ENCODE peak calls at places on chromosomes 1 and 21, in ten cellular contexts. B is neural crest cell; C is CD8-positive, alpha-beta T cell; X is thoracic aorta; F is fibroblast of lung; Q is heart left ventricle; P is fibroblast of mammary gland; I is tibial artery; U is GM13976; Z is body of pancreas. K is an unnamed sample.

GRCh38 chr1:64965239-64966157 is 851 bp downstream of the JAK1 start:
- DNase-seq in X (peak), I (peak), Q (peak), F (peak), U (no peak), B (peak), C (peak), P (peak), Z (peak), K (peak)

GRCh38 chr21:41598561-41599511 is 90.9 kb upstream of the TMPRSS2 start:
- DNase-seq in X (no peak), B (no peak), Q (no peak), C (no peak), F (no peak), U (no peak), I (peak), P (peak), Z (peak), K (no peak)

GRCh38 chr1:229203030-229203751 is 67.7 kb upstream of the RAB4A start:
- DNase-seq in B (peak), P (peak), X (no peak), C (no peak), F (peak), I (no peak), U (no peak), Q (no peak), Z (peak), K (peak)

GRCh38 chr1:90106271-90106670 is 111.4 kb downstream of the ZNF326 start:
- DNase-seq in Q (no peak), F (no peak), B (no peak), C (no peak), Z (no peak), U (no peak), P (no peak), I (no peak), X (no peak), K (no peak)

GRCh38 chr1:235758931-235759330 is 107.8 kb downstream of the LYST start:
- DNase-seq in B (no peak), I (no peak), P (peak), Q (peak), C (no peak), X (no peak), F (no peak), Z (peak), U (no peak), K (no peak)

GRCh38 chr1:240245629-240246020 is 153.9 kb downstream of the FMN2 start:
- DNase-seq in F (no peak), U (no peak), B (no peak), Q (no peak), X (no peak), I (no peak), Z (no peak), P (peak), C (no peak), K (no peak)

GRCh38 chr1:111618081-111618480 is 1.5 kb upstream of the RAP1A start:
- DNase-seq in C (no peak), Z (no peak), U (peak), P (no peak), F (no peak), Q (no peak), I (no peak), X (no peak), B (no peak), K (no peak)

GRCh38 chr1:12305377-12305776 is 75.5 kb downstream of the VPS13D start:
- DNase-seq in U (no peak), C (no peak), B (no peak), F (peak), I (no peak), Z (no peak), P (peak), Q (no peak), X (no peak), K (no peak)

GRCh38 chr1:27726173-27726793 is 522 bp downstream of the FAM76A start:
- DNase-seq in B (peak), I (peak), C (peak), U (peak), X (no peak), Z (peak), F (peak), P (peak), Q (peak), K (peak)

GRCh38 chr1:30537279-30537678 is 186.1 kb downstream of the MATN1 start:
- DNase-seq in I (no peak), X (no peak), P (no peak), F (no peak), B (no peak), Q (no peak), U (no peak), Z (no peak), C (no peak), K (no peak)

GRCh38 chr1:1914101-1914811 is 804 bp upstream of the CALML6 start:
- DNase-seq in Z (peak), B (no peak), C (no peak), F (no peak), X (no peak), U (no peak), I (no peak), P (no peak), Q (peak), K (peak)

GRCh38 chr1:8482844-8483436 is 165.0 kb downstream of the SLC45A1 start:
- DNase-seq in C (no peak), X (no peak), I (no peak), B (no peak), P (peak), Z (no peak), U (no peak), Q (no peak), F (peak), K (no peak)

GRCh38 chr1:100730130-100730529 is 10.6 kb downstream of the VCAM1 start:
- DNase-seq in I (no peak), Q (no peak), F (no peak), Z (no peak), P (peak), B (no peak), U (no peak), C (no peak), X (no peak), K (no peak)

GRCh38 chr1:169515641-169516040 is 29.9 kb upstream of the SLC19A2 start:
- DNase-seq in F (no peak), C (no peak), P (no peak), I (no peak), B (no peak), Z (no peak), Q (no peak), U (no peak), X (no peak), K (no peak)

GRCh38 chr1:22625262-22625925 is 11.0 kb upstream of the C1QA start:
- DNase-seq in Z (no peak), Q (no peak), I (no peak), U (no peak), X (no peak), C (no peak), P (no peak), F (peak), B (peak), K (no peak)

GRCh38 chr21:45427331-45428271 is 22.6 kb downstream of the COL18A1 start:
- DNase-seq in I (peak), U (no peak), B (no peak), C (no peak), P (peak), F (peak), Z (peak), Q (no peak), X (peak), K (peak)

GRCh38 chr1:118136511-118136937 is 48.5 kb downstream of the SPAG17 start:
- DNase-seq in P (peak), F (peak), B (no peak), X (no peak), U (peak), C (no peak), Q (no peak), I (no peak), Z (no peak), K (no peak)

GRCh38 chr1:155761746-155762400 is 73.0 kb downstream of the DAP3 start:
- DNase-seq in Q (no peak), C (no peak), Z (no peak), X (no peak), I (no peak), P (no peak), F (no peak), U (no peak), B (no peak), K (no peak)

GRCh38 chr1:205961405-205961804 is 18.1 kb upstream of the SLC26A9 start:
- DNase-seq in B (no peak), Z (peak), X (no peak), I (no peak), F (no peak), C (no peak), Q (no peak), P (no peak), U (peak), K (no peak)

GRCh38 chr21:45989355-45990048 is 7.9 kb downstream of the COL6A1 start:
- DNase-seq in P (no peak), B (no peak), U (no peak), F (no peak), X (peak), Z (no peak), C (peak), I (no peak), Q (peak), K (no peak)

GRCh38 chr1:940121-941026 is 16.7 kb downstream of the SAMD11 start:
- DNase-seq in B (no peak), C (no peak), Q (peak), U (peak), P (peak), F (peak), X (no peak), Z (peak), I (peak), K (peak)

GRCh38 chr1:13700521-13701273 is 709 bp downstream of the PRDM2 start:
- DNase-seq in Z (peak), B (no peak), U (peak), F (peak), P (peak), C (peak), Q (peak), I (peak), X (no peak), K (no peak)

GRCh38 chr1:173562813-173563212 is 40.1 kb downstream of the SLC9C2 start:
- DNase-seq in Z (no peak), I (no peak), P (no peak), U (no peak), Q (no peak), X (no peak), B (peak), F (no peak), C (no peak), K (no peak)

GRCh38 chr1:233704125-233704881 is 90.4 kb downstream of the KCNK1 start:
- DNase-seq in C (no peak), X (no peak), U (no peak), B (no peak), Q (no peak), P (peak), I (no peak), Z (no peak), F (peak), K (no peak)

GRCh38 chr1:199546323-199546722 is 481.2 kb upstream of the NR5A2 start:
- DNase-seq in I (no peak), Q (no peak), X (no peak), U (no peak), C (no peak), F (no peak), B (no peak), Z (no peak), P (peak), K (no peak)

GRCh38 chr1:12477936-12478611 is 139.9 kb downstream of the DHRS3 start:
- DNase-seq in P (peak), C (no peak), Q (peak), B (no peak), Z (peak), U (no peak), F (peak), I (peak), X (no peak), K (no peak)

GRCh38 chr21:42164064-42164789 is 54.7 kb upstream of the ABCG1 start:
- DNase-seq in F (peak), I (no peak), P (no peak), B (peak), X (no peak), C (peak), Z (peak), Q (peak), U (peak), K (peak)

DNA sequence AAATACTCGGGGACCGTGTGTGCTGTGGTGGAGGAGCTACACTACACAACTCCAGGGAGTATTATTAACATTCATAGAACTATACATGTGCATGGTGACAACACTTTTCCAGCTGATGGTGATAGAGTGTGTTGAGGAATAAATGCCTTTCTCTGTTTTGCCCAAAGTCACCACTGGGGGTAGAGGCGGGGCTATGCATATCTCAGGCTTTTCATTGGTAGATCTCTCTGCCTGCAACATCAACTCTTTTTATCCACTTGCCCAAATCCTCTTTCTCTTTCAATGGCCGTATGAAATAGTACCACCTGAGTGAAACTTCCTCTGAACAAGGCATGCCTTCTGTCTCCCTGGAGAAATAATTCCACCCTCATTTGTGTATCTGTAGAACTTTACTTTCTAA is 107.0 kb upstream of the C8B start:
- DNase-seq in C (no peak), X (no peak), F (no peak), U (no peak), Z (no peak), I (no peak), Q (no peak), P (peak), B (no peak), K (no peak)
- TF ChIP-seq CTCF in C (no peak), X (no peak), F (no peak), U (no peak), Z (no peak), I (no peak), Q (no peak), P (peak), B (peak), K (no peak)

DNA sequence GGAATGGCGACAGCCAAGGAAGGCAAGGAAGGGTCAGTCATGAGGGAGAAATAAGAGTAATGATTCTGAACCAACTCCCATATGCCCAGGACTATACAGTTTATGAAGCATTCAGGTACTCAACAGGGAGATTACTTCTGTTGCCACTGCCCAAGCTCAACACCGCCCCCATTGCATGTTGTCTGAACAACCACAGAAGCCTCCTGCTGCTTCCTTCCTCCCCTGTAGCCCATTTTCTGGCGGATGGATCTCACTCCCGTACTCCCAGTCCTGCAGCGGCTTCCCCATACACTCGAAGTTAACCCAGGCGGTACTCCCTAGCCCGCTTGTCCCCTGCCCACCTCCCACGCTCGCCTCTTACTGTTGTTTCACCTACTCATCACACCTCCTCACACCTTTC is 103.0 kb downstream of the BEND5 start:
- DNase-seq in X (no peak), P (no peak), Z (no peak), C (no peak), F (no peak), I (no peak), U (no peak), B (no peak), Q (no peak), K (no peak)
- TF ChIP-seq CTCF in X (no peak), P (peak), Z (no peak), C (no peak), F (no peak), I (no peak), U (no peak), B (peak), Q (no peak), K (no peak)

GRCh38 chr1:215568287-215568692 is 1.2 kb downstream of the KCTD3 start:
- DNase-seq in Q (no peak), P (peak), C (no peak), F (peak), I (no peak), Z (peak), X (no peak), B (no peak), U (peak), K (no peak)

GRCh38 chr1:215567491-215568286 is 585 bp downstream of the KCTD3 start:
- DNase-seq in Q (peak), B (peak), P (peak), F (peak), I (peak), X (no peak), U (peak), C (no peak), Z (peak), K (no peak)

GRCh38 chr1:215569987-215570824 is 3.1 kb downstream of the KCTD3 start:
- DNase-seq in F (no peak), B (no peak), C (no peak), U (no peak), Z (no peak), P (no peak), Q (no peak), I (no peak), X (no peak), K (no peak)

GRCh38 chr1:215566556-215567490 is at the start of gene KCTD3:
- DNase-seq in C (peak), X (no peak), U (no peak), B (peak), I (peak), F (peak), P (peak), Z (peak), Q (peak), K (no peak)
- TF ChIP-seq CTCF in C (no peak), X (no peak), U (no peak), B (no peak), I (no peak), F (no peak), P (no peak), Z (no peak), Q (no peak), K (no peak)

DNA sequence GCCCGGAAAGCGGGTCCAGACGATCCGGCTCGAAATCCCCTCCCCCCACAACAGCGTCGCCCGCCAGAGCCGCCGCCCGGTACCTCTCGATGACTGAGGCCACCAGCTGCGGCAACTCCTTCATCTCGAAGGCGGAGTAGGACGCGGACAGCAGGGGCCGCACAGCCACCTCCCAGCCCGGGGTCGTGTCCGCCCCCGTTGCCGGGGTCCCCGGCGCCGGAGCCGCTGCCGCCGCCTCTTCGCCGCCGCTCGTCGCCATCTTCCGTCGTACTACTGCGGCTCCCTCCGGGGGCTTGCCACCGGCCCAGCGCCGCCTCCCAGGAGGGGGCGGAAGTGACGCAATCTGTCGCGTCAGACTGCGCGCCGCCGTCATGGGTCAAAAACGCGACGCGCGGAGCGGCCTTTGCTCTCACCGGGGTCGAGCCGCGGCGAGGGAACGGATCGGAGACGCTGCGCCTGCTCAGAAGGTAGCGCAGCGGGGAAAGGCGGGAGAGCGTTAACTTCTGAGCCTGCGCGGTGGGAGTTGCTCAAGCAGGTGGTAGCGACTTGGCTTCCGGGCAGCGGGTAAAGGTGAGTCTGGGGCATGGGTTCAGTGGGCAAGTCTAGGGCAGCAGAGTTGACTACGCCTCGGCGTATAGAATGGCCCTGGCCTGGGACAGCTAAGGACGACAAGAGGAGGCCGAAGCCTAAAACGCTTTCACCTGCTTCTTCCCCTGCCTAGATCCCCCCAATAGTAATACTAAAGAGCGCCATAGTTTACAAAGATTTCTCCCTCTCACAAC is at the start of gene UBR4:
- DNase-seq in B (peak), X (peak), Q (peak), P (peak), F (peak), C (peak), I (peak), U (peak), Z (peak), K (peak)
- TF ChIP-seq CTCF in B (no peak), X (no peak), Q (no peak), P (no peak), F (no peak), C (no peak), I (no peak), U (peak), Z (no peak), K (no peak)

GRCh38 chr1:211923065-211923464 is 92.5 kb upstream of the LPGAT1 start:
- DNase-seq in Z (no peak), C (no peak), I (no peak), U (no peak), B (no peak), X (no peak), Q (no peak), P (no peak), F (no peak), K (no peak)

GRCh38 chr1:211920602-211921226 is 90.2 kb upstream of the LPGAT1 start:
- DNase-seq in Q (no peak), F (peak), B (no peak), Z (no peak), I (no peak), C (no peak), X (no peak), U (no peak), P (peak), K (no peak)

GRCh38 chr1:211921579-211922095 is 91.1 kb upstream of the LPGAT1 start:
- DNase-seq in Z (no peak), C (no peak), U (no peak), Q (no peak), B (no peak), X (no peak), F (no peak), I (no peak), P (no peak), K (no peak)

GRCh38 chr1:211920141-211920572 is 89.6 kb upstream of the LPGAT1 start:
- DNase-seq in P (peak), I (peak), U (no peak), Q (peak), B (no peak), Z (peak), C (no peak), X (no peak), F (peak), K (no peak)

DNA sequence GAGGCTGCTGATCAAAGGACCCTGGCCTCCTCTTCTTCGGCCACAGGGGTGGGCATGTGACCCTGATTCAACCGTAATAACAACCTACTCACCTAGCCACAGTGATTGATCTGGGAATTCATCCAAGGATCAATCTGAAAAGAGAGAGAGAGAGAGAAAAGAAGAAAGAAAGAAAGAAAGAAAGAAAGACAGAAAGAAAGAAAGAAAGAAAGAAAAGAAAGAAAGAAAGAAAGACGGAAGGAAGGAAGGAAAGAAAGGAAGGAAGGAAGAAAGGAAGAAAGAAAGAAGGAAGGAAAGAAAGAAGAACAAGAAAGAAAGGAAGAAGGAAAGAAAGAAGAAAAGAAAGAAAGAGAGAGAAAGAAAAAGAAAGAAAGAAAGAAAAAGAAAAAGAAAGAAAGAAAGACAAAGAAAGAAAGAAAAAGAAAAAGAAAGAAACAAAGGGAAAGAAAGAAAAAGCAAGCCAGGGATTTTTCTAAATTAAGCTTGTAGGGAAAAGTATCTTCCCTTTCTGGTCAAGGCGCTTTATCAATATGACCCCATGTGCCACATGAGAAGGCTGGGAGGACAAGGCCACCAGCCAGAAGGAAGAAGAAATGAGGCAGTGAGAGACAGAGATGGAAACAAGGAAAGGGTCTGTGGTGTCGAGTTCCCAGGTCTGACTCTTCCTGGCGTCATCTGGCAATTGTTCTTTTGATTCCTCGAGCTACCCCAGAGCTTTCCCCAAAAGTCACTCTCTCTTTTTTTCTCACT is 88.3 kb upstream of the LPGAT1 start:
- DNase-seq in Z (no peak), Q (no peak), X (no peak), P (no peak), F (no peak), U (no peak), B (no peak), I (no peak), C (no peak), K (no peak)
- TF ChIP-seq CTCF in Z (no peak), Q (no peak), X (no peak), P (no peak), F (no peak), U (no peak), B (no peak), I (no peak), C (no peak), K (no peak)

K was measured in osteocyte.